ENCODE peak calls at places on chromosome 3, in five cellular contexts. D, T, C, E and I are unnamed samples.

GRCh38 chr3:72665701-72666443 is 182.4 kb downstream of the SHQ1 start:
- DNase-seq in D (no peak), T (no peak), C (no peak), E (peak; percentile 33), I (no peak)

GRCh38 chr3:52681610-52682009 is 4.1 kb downstream of the PBRM1 start:
- DNase-seq in D (no peak), T (no peak), C (no peak), E (no peak), I (no peak)

GRCh38 chr3:56862352-56863062 is 60.8 kb upstream of the ARHGEF3 start:
- DNase-seq in D (no peak), T (peak; percentile 73), C (no peak), E (no peak), I (no peak)

GRCh38 chr3:140186421-140186920 is 251.5 kb downstream of the CLSTN2 start:
- DNase-seq in D (peak; percentile 49), T (peak; percentile 50), C (no peak), E (peak; percentile 67), I (no peak)

GRCh38 chr3:114745322-114746240 is 401.5 kb downstream of the ZBTB20 start:
- DNase-seq in D (peak; percentile 31), T (peak; percentile 66), C (no peak), E (no peak), I (peak; percentile 16)

GRCh38 chr3:179272385-179272784 is 21.5 kb upstream of the KCNMB3 start:
- DNase-seq in D (no peak), T (peak; percentile 8), C (no peak), E (no peak), I (no peak)

GRCh38 chr3:77055841-77056341 is 16.0 kb downstream of the ROBO2 start:
- DNase-seq in D (no peak), T (peak; percentile 16), C (no peak), E (no peak), I (no peak)

GRCh38 chr3:130288670-130289069 is 56.8 kb upstream of the COL6A5 start:
- DNase-seq in D (no peak), T (no peak), C (no peak), E (no peak), I (no peak)

GRCh38 chr3:171676600-171677175 is 133.6 kb downstream of the PLD1 start:
- DNase-seq in D (no peak), T (no peak), C (peak; percentile 50), E (no peak), I (no peak)

GRCh38 chr3:170532573-170532972 is 53.3 kb downstream of the SLC7A14 start:
- DNase-seq in D (no peak), T (no peak), C (no peak), E (no peak), I (no peak)

GRCh38 chr3:107216711-107217110 is 160.5 kb upstream of the CCDC54 start:
- DNase-seq in D (no peak), T (peak; percentile 91), C (peak; percentile 60), E (no peak), I (no peak)

GRCh38 chr3:182490601-182491485 is 302.5 kb upstream of the ATP11B start:
- DNase-seq in D (no peak), T (no peak), C (no peak), E (peak; percentile 7), I (no peak)

GRCh38 chr3:100941046-100941445 is 52.2 kb downstream of the ABI3BP start:
- DNase-seq in D (no peak), T (no peak), C (peak; percentile 23), E (peak; percentile 76), I (peak; percentile 88)

GRCh38 chr3:123163146-123163545 is 38.6 kb upstream of the SEC22A start:
- DNase-seq in D (no peak), T (no peak), C (no peak), E (no peak), I (no peak)

GRCh38 chr3:133401374-133402135 is 1.7 kb downstream of the BFSP2 start:
- DNase-seq in D (peak; percentile 32), T (peak; percentile 77), C (peak; percentile 48), E (no peak), I (no peak)

GRCh38 chr3:168539909-168540308 is 444.2 kb upstream of the GOLIM4 start:
- DNase-seq in D (no peak), T (peak; percentile 23), C (no peak), E (no peak), I (no peak)

GRCh38 chr3:170585937-170586310 is at the start of gene SLC7A14:
- DNase-seq in D (no peak), T (peak; percentile 21), C (no peak), E (no peak), I (no peak)

GRCh38 chr3:71444028-71444860 is 139.3 kb downstream of the FOXP1 start:
- DNase-seq in D (no peak), T (peak; percentile 90), C (peak; percentile 67), E (peak; percentile 86), I (no peak)

GRCh38 chr3:133866141-133866540 is 29.5 kb downstream of the RAB6B start:
- DNase-seq in D (no peak), T (no peak), C (no peak), E (no peak), I (no peak)

GRCh38 chr3:171458857-171459129 is 1.4 kb downstream of the TNIK start:
- DNase-seq in D (no peak), T (no peak), C (no peak), E (no peak), I (no peak)

GRCh38 chr3:139780603-139781002 is 102.8 kb upstream of the NMNAT3 start:
- DNase-seq in D (no peak), T (no peak), C (no peak), E (no peak), I (no peak)

GRCh38 chr3:187919990-187920389 is 174.7 kb upstream of the BCL6 start:
- DNase-seq in D (no peak), T (peak; percentile 78), C (no peak), E (no peak), I (no peak)

GRCh38 chr3:115784739-115785571 is 161.6 kb downstream of the GAP43 start:
- DNase-seq in D (no peak), T (peak; percentile 96), C (no peak), E (no peak), I (no peak)

GRCh38 chr3:48784426-48785120 is 63.1 kb downstream of the PRKAR2A start:
- DNase-seq in D (no peak), T (peak; percentile 88), C (no peak), E (no peak), I (no peak)

GRCh38 chr3:195187609-195188529 is 83.1 kb downstream of the XXYLT1 start:
- DNase-seq in D (peak; percentile 13), T (peak; percentile 76), C (no peak), E (no peak), I (no peak)

GRCh38 chr3:160448845-160449659 is 534 bp downstream of the TRIM59 start:
- DNase-seq in D (no peak), T (peak; percentile 55), C (no peak), E (no peak), I (no peak)

GRCh38 chr3:105364113-105364512 is 2.6 kb upstream of the ALCAM start:
- DNase-seq in D (no peak), T (peak; percentile 84), C (no peak), E (no peak), I (no peak)

GRCh38 chr3:128198313-128198712 is 45.0 kb downstream of the EEFSEC start:
- DNase-seq in D (no peak), T (no peak), C (no peak), E (no peak), I (no peak)

GRCh38 chr3:151675858-151676615 is 57.7 kb upstream of the AADACL2 start:
- DNase-seq in D (no peak), T (no peak), C (no peak), E (no peak), I (no peak)

DNA sequence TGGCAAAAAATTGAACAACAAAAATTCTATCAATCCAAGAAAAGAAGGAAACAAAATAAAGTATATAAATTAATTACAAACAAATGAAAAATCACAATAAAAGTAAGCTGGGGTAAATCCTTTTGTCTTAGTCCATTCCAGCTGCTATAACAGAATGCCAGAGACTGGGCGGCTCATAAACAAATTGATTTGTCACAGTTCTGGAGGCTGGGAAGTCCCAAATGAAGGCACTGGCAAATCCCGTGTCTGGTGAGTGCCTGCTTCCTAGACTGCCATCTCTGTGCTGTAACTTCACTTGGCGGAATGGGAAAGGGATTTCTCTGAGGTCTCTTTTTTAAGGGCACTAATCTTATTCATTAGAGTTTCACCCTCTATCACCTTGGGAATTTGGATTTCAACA is 53.6 kb upstream of the RPL35A start:
- DNase-seq in D (no peak), T (no peak), C (no peak), E (no peak), I (peak; percentile 6)
- H3K4me3 ChIP-seq in D (no peak overlapping the region), T (no peak overlapping the region), C (no peak overlapping the region), E (no peak overlapping the region), I (no peak overlapping the region)

GRCh38 chr3:157088506-157089454 is 71.2 kb downstream of the CCNL1 start:
- DNase-seq in D (peak; percentile 96), T (peak; percentile 94), C (peak; percentile 97), E (peak; percentile 95), I (peak; percentile 99)
- TF ChIP-seq POLR2A in D (peak; percentile 78), T (peak; percentile 87), C (peak; percentile 1), E (peak; percentile 69), I (peak; percentile 66)

DNA sequence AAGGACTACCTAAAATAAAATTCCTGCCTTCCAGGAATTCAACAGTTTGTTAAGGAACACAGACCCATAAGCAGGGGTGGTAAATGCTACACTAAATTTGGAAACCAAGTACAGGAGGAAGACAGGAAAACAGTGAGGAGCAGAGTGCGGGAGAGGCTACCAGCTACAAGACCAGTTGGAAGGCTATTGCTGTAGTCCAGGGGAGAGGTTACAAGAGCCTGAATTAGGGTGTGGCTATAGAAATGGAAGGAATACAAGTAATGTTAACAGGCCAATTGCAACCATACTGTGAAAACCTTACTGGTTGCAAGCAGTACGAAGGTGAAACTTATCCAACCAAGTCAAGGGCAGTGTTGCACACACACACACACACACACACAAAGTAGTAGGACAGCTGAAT is 885 bp upstream of the ARMC8 start:
- DNase-seq in D (no peak), T (no peak), C (no peak), E (no peak), I (no peak)
- H3K4me3 ChIP-seq in D (peak overlapping the region; percentile 78), T (no peak overlapping the region), C (no peak overlapping the region), E (no peak overlapping the region), I (no peak overlapping the region)

GRCh38 chr3:95721938-95722337 is 1092.5 kb upstream of the EPHA6 start:
- DNase-seq in D (no peak), T (no peak), C (no peak), E (no peak), I (no peak)
- TF ChIP-seq POLR2A in D (no peak), T (no peak), C (no peak), E (no peak), I (no peak)